ENCODE peak calls at places on chromosomes 6 and 20, in eight cellular contexts. X is Panc1; N is SW480; R is fibroblast of the aortic adventitia; G is nephron progenitor cell; U is CD8-positive, alpha-beta T cell; L is BE2C; H is fibroblast of pulmonary artery. B is an unnamed sample.

GRCh38 chr6:158402184-158402583 is 89.9 kb downstream of the TULP4 start:
- DNase-seq in X (no peak), N (no peak), R (no peak), G (no peak), U (no peak), L (peak), H (no peak), B (no peak)

GRCh38 chr20:51021067-51022025 is 1.6 kb downstream of the KCNG1 start:
- DNase-seq in X (no peak), N (no peak), R (peak), G (no peak), U (no peak), L (no peak), H (peak), B (peak)

GRCh38 chr6:135739288-135739687 is 112.2 kb upstream of the PDE7B start:
- DNase-seq in X (no peak), N (no peak), R (peak), G (no peak), U (no peak), L (no peak), H (peak), B (peak)

GRCh38 chr6:122735618-122736017 is 43.9 kb upstream of the FABP7 start:
- DNase-seq in X (no peak), N (no peak), R (no peak), G (no peak), U (no peak), L (no peak), H (no peak), B (no peak)

GRCh38 chr6:31642798-31643570 is 9.5 kb downstream of the BAG6 start:
- DNase-seq in X (no peak), N (no peak), R (no peak), G (no peak), U (no peak), L (no peak), H (no peak), B (no peak)

GRCh38 chr6:57313711-57314471 is 3.5 kb upstream of the PRIM2 start:
- DNase-seq in X (peak), N (peak), R (peak), G (no peak), U (no peak), L (no peak), H (peak), B (peak)

GRCh38 chr20:51533291-51534172 is 9.0 kb downstream of the NFATC2 start:
- DNase-seq in X (peak), N (peak), R (no peak), G (no peak), U (no peak), L (no peak), H (peak), B (peak)

GRCh38 chr6:153208706-153209105 is 77.6 kb upstream of the RGS17 start:
- DNase-seq in X (no peak), N (no peak), R (no peak), G (no peak), U (no peak), L (no peak), H (no peak), B (no peak)

GRCh38 chr6:37321516-37321915 is 32.3 kb upstream of the RNF8 start:
- DNase-seq in X (no peak), N (no peak), R (no peak), G (no peak), U (no peak), L (no peak), H (no peak), B (no peak)

B was measured in choroid plexus epithelial cell.